ENCODE peak calls at places on chromosomes 11 and 22, in five cellular contexts. P is neural progenitor cell, Q is cardiac muscle cell, Z is HFF-Myc, M is MM.1S. E is an unnamed sample.

GRCh38 chr11:11036185-11037161 is 178.6 kb upstream of the ZBED5 start:
- DNase-seq in M (peak; percentile 82), Q (peak; percentile 76), Z (peak; percentile 11), P (peak; percentile 86), E (peak; percentile 66)

GRCh38 chr22:39363751-39364484 is 14.1 kb downstream of the SYNGR1 start:
- DNase-seq in Q (peak; percentile 16), Z (no peak), M (no peak), P (peak; percentile 20), E (no peak)

GRCh38 chr11:2892215-2893020 is 6.8 kb upstream of the CDKN1C start:
- DNase-seq in P (peak; percentile 84), M (peak; percentile 53), Q (peak; percentile 74), Z (no peak), E (peak; percentile 86)

GRCh38 chr11:95499516-95500135 is 268.6 kb upstream of the SESN3 start:
- DNase-seq in Q (peak; percentile 26), M (no peak), P (no peak), Z (no peak), E (no peak)

GRCh38 chr11:48085688-48086087 is 105.3 kb downstream of the PTPRJ start:
- DNase-seq in M (no peak), Q (no peak), P (no peak), Z (no peak), E (no peak)

GRCh38 chr11:721913-722811 is 16.1 kb downstream of the EPS8L2 start:
- DNase-seq in P (no peak), Q (no peak), M (peak; percentile 80), Z (no peak), E (peak; percentile 69)

GRCh38 chr11:67465190-67465522 is 3.9 kb downstream of the TMEM134 start:
- DNase-seq in Z (no peak), Q (no peak), M (no peak), P (no peak), E (no peak)

GRCh38 chr22:40236131-40236665 is 58.5 kb downstream of the TNRC6B start:
- DNase-seq in Z (no peak), M (no peak), Q (no peak), P (no peak), E (no peak)

GRCh38 chr11:1639102-1639620 is 9.6 kb downstream of the KRTAP5-5 start:
- DNase-seq in P (no peak), Z (no peak), M (no peak), Q (no peak), E (no peak)

GRCh38 chr11:44348114-44348513 is 38.2 kb upstream of the ALX4 start:
- DNase-seq in Z (no peak), M (no peak), Q (no peak), P (no peak), E (no peak)

GRCh38 chr11:132106336-132106982 is 736.0 kb downstream of the NTM start:
- DNase-seq in P (no peak), Q (no peak), Z (no peak), M (no peak), E (no peak)

GRCh38 chr22:45125198-45125597 is 38.5 kb upstream of the NUP50 start:
- DNase-seq in M (no peak), Q (peak; percentile 61), P (peak; percentile 39), Z (no peak), E (no peak)

GRCh38 chr22:19022755-19023154 is 86.7 kb upstream of the PRODH start:
- DNase-seq in Q (no peak), Z (no peak), M (no peak), P (no peak), E (peak; percentile 7)

GRCh38 chr11:2842876-2843275 is 42.7 kb downstream of the CDKN1C start:
- DNase-seq in M (no peak), P (no peak), Q (no peak), Z (no peak), E (no peak)

GRCh38 chr11:128733440-128734115 is 39.7 kb downstream of the FLI1 start:
- DNase-seq in Q (no peak), Z (no peak), P (peak; percentile 81), M (peak; percentile 83), E (no peak)

GRCh38 chr11:66264893-66265292 is 3.5 kb upstream of the RAB1B start:
- DNase-seq in Q (no peak), M (peak; percentile 34), P (peak; percentile 55), Z (no peak), E (no peak)

GRCh38 chr11:33545941-33546340 is 154.7 kb downstream of the C11orf91 start:
- DNase-seq in P (no peak), M (no peak), Q (peak; percentile 21), Z (no peak), E (no peak)

GRCh38 chr11:76248210-76248609 is 41.9 kb upstream of the WNT11 start:
- DNase-seq in P (peak; percentile 49), Q (peak; percentile 15), Z (no peak), M (no peak), E (peak; percentile 43)

GRCh38 chr11:29395555-29396072 is 621.2 kb downstream of the KCNA4 start:
- DNase-seq in P (no peak), Q (no peak), Z (no peak), M (peak; percentile 12), E (no peak)

GRCh38 chr11:72755794-72756285 is 3.6 kb upstream of the ARAP1 start:
- DNase-seq in M (no peak), Z (no peak), Q (no peak), P (no peak), E (no peak)

GRCh38 chr11:60995798-60996197 is 24.3 kb downstream of the CD6 start:
- DNase-seq in Q (peak; percentile 66), Z (no peak), M (no peak), P (no peak), E (no peak)

GRCh38 chr22:47854680-47855079 is 1092.2 kb downstream of the TBC1D22A start:
- DNase-seq in Z (no peak), Q (no peak), M (no peak), P (no peak), E (no peak)

GRCh38 chr11:80239217-80239616 is 798.4 kb upstream of the TENM4 start:
- DNase-seq in Q (peak; percentile 4), P (no peak), Z (no peak), M (no peak), E (no peak)

GRCh38 chr11:67695606-67696005 is 21.2 kb upstream of the ALDH3B2 start:
- DNase-seq in Z (no peak), Q (no peak), P (no peak), M (no peak), E (no peak)

DNA sequence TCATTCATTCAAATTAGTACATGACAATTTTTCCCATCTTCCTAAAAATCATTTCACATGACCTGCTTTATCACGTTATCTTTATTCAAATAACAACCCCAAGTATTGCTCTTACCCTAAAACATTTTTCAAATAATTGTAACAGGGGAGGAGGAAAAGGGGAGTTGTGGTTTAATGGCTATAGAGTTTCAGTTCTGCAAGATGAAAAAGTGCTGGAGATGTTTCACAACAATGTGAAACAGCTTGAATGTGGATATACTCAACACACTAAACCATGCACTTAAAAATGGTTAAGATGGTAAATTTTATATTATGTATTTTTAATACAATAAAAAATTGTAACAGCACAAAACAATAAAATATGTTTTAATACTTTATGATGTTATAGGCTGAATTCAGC is 161.6 kb upstream of the GUCY1A2 start:
- DNase-seq in Z (no peak), Q (no peak), M (peak; percentile 10), P (no peak), E (no peak)
- TF ChIP-seq CTCF in Z (no peak), Q (no peak), M (no peak), P (no peak), E (no peak)

GRCh38 chr11:7351228-7351627 is 99.5 kb downstream of the SYT9 start:
- DNase-seq in Q (no peak), P (no peak), M (no peak), Z (no peak), E (no peak)

GRCh38 chr11:7348432-7349298 is 97.0 kb downstream of the SYT9 start:
- DNase-seq in Q (peak; percentile 10), P (peak; percentile 38), Z (peak; percentile 21), M (no peak), E (no peak)

GRCh38 chr11:7347611-7348431 is 96.1 kb downstream of the SYT9 start:
- DNase-seq in P (no peak), Q (no peak), M (no peak), Z (no peak), E (no peak)

DNA sequence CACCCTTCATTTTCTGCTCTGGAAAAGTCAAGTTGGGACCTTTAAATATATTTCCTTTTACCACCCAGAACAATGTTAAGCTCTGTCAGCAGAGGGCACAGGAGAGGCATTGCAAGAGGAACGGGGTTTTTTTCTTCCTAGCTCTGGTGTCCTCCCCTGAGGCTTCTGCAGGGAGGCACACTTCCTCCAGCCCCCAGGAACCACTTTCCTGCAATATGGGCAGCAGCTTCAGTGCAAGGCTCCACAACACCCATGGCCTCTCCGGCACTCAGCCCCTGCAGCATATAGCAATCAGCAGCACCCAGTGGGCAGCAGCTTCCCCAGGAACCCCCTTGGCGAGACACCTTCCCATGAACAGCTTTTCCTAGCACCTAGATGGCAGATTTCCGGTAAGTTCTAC is 101.4 kb downstream of the SYT9 start:
- DNase-seq in M (peak; percentile 48), Q (peak; percentile 30), Z (no peak), P (peak; percentile 47), E (peak; percentile 45)
- TF ChIP-seq CTCF in M (peak; percentile 60), Q (peak; percentile 45), Z (peak; percentile 52), P (peak; percentile 51), E (peak; percentile 71)

GRCh38 chr11:104165014-104165413 is 1.1 kb upstream of the PDGFD start:
- DNase-seq in M (no peak), P (peak; percentile 2), Q (no peak), Z (no peak), E (no peak)

GRCh38 chr11:104163100-104164027 is 583 bp downstream of the PDGFD start:
- DNase-seq in Q (peak; percentile 52), P (peak; percentile 48), Z (no peak), M (no peak), E (peak; percentile 14)

GRCh38 chr11:104161751-104162450 is 2.0 kb downstream of the PDGFD start:
- DNase-seq in Z (no peak), P (no peak), Q (peak; percentile 17), M (no peak), E (no peak)

GRCh38 chr11:104159356-104159755 is 4.6 kb downstream of the PDGFD start:
- DNase-seq in Z (no peak), Q (no peak), P (no peak), M (no peak), E (no peak)

DNA sequence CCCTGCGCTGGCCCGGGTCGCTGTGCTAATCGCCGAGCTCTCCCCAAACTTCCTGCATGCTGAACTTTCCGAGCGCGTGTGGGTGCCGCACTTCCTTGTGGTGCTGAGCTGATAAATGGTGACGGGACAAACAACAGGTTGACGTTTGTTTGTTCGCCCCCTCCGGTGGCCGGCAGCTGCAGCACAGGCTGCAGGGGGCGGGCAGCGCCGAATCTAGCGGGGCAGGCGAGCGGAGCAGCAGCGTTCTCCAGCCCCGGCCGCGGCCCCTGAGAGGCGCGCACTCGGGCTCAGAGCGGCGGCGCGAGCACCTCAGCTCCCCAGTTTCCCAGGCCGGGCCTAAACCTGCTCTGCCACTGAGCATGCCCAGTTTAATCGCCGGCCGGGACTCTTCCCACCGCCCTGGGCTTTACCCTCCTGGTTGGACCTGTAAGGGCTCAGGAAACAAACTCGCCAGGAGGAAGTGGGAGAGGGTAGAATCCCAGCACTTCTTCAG is at the start of gene PDGFD:
- DNase-seq in Z (peak; percentile 37), Q (peak; percentile 89), M (peak; percentile 75), P (peak; percentile 93), E (peak; percentile 60)
- TF ChIP-seq CTCF in Z (peak; percentile 49), Q (peak; percentile 60), M (peak; percentile 32), P (peak; percentile 64), E (no peak)

DNA sequence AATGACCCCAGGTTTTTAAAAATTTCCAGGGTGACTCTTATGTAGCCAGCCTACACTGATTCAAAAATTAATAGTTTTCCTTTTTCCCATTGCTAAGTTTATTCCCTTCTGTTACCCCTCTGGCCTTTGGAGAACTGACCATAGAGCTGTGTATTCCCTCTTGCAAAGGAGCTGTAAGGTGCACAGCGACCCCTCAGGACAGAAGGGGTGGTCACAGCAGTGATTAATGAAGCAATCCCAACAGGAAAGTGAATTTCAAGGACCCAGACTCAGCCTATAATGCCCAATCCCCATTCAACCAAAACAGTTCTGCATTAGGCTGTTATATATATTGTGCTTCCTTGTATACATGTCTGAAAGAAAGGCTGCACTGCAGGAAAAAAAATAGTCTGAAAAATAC is 147.1 kb downstream of the WT1 start:
- DNase-seq in Z (no peak), Q (no peak), M (no peak), P (peak; percentile 21), E (no peak)
- TF ChIP-seq CTCF in Z (no peak), Q (no peak), M (peak; percentile 4), P (peak; percentile 47), E (peak; percentile 7)

E was measured in GM13977.